ENCODE peak calls at places on chromosomes 5 and 9, in five cellular contexts. One of them, this sample, is unnamed.

GRCh38 chr5:135116146-135116545 is 82.1 kb upstream of the PITX1 start:
- DNase-seq in foreskin fibroblast: no peak
- DNase-seq in ovary: no peak
- DNase-seq in PC-3: no peak
- DNase-seq in HFF-Myc: no peak
- DNase-seq in this sample: no peak

GRCh38 chr5:167208911-167209310 is 1082.5 kb upstream of the WWC1 start:
- DNase-seq in foreskin fibroblast: no peak
- DNase-seq in ovary: no peak
- DNase-seq in PC-3: peak; percentile 4
- DNase-seq in HFF-Myc: no peak
- DNase-seq in this sample: peak; percentile 30

GRCh38 chr5:8061140-8061469 is 192.2 kb downstream of the MTRR start:
- DNase-seq in foreskin fibroblast: no peak
- DNase-seq in ovary: no peak
- DNase-seq in PC-3: no peak
- DNase-seq in HFF-Myc: no peak
- DNase-seq in this sample: no peak

GRCh38 chr5:137126829-137127228 is 372.3 kb downstream of the SPOCK1 start:
- DNase-seq in foreskin fibroblast: no peak
- DNase-seq in ovary: no peak
- DNase-seq in PC-3: no peak
- DNase-seq in HFF-Myc: no peak
- DNase-seq in this sample: no peak

GRCh38 chr9:119332522-119332921 is 36.7 kb downstream of the BRINP1 start:
- DNase-seq in foreskin fibroblast: no peak
- DNase-seq in ovary: no peak
- DNase-seq in PC-3: no peak
- DNase-seq in HFF-Myc: no peak
- DNase-seq in this sample: no peak

GRCh38 chr5:765948-766631 is 18.4 kb downstream of the ZDHHC11B start:
- DNase-seq in foreskin fibroblast: no peak
- DNase-seq in ovary: no peak
- DNase-seq in PC-3: no peak
- DNase-seq in HFF-Myc: no peak
- DNase-seq in this sample: no peak

GRCh38 chr5:78699565-78700143 is 51.1 kb upstream of the LHFPL2 start:
- DNase-seq in foreskin fibroblast: peak; percentile 97
- DNase-seq in ovary: no peak
- DNase-seq in PC-3: peak; percentile 97
- DNase-seq in HFF-Myc: peak; percentile 77
- DNase-seq in this sample: peak; percentile 71

GRCh38 chr5:102481044-102481715 is 17.6 kb downstream of the SLCO6A1 start:
- DNase-seq in foreskin fibroblast: no peak
- DNase-seq in ovary: no peak
- DNase-seq in PC-3: peak; percentile 19
- DNase-seq in HFF-Myc: no peak
- DNase-seq in this sample: no peak

GRCh38 chr5:132109494-132110053 is 36.0 kb downstream of the CSF2 start:
- DNase-seq in foreskin fibroblast: no peak
- DNase-seq in ovary: no peak
- DNase-seq in PC-3: no peak
- DNase-seq in HFF-Myc: no peak
- DNase-seq in this sample: no peak

GRCh38 chr5:91339053-91339710 is 43.9 kb downstream of the ARRDC3 start:
- DNase-seq in foreskin fibroblast: peak; percentile 62
- DNase-seq in ovary: no peak
- DNase-seq in PC-3: no peak
- DNase-seq in HFF-Myc: no peak
- DNase-seq in this sample: peak; percentile 12

GRCh38 chr9:107158321-107158720 is 124.8 kb upstream of the RAD23B start:
- DNase-seq in foreskin fibroblast: peak; percentile 44
- DNase-seq in ovary: no peak
- DNase-seq in PC-3: peak; percentile 34
- DNase-seq in HFF-Myc: no peak
- DNase-seq in this sample: no peak

GRCh38 chr5:66171349-66172344 is 27.5 kb downstream of the SREK1 start:
- DNase-seq in foreskin fibroblast: peak; percentile 69
- DNase-seq in ovary: no peak
- DNase-seq in PC-3: peak; percentile 46
- DNase-seq in HFF-Myc: peak; percentile 32
- DNase-seq in this sample: peak; percentile 18

GRCh38 chr5:170573660-170574059 is 69.8 kb downstream of the KCNIP1 start:
- DNase-seq in foreskin fibroblast: no peak
- DNase-seq in ovary: no peak
- DNase-seq in PC-3: no peak
- DNase-seq in HFF-Myc: no peak
- DNase-seq in this sample: no peak

GRCh38 chr5:34687269-34688011 is 31.3 kb downstream of the RAI14 start:
- DNase-seq in foreskin fibroblast: no peak
- DNase-seq in ovary: no peak
- DNase-seq in PC-3: no peak
- DNase-seq in HFF-Myc: no peak
- DNase-seq in this sample: no peak

GRCh38 chr9:94212091-94212490 is 47.0 kb upstream of the ZNF169 start:
- DNase-seq in foreskin fibroblast: no peak
- DNase-seq in ovary: no peak
- DNase-seq in PC-3: no peak
- DNase-seq in HFF-Myc: no peak
- DNase-seq in this sample: no peak

GRCh38 chr5:65050826-65051498 is 282.2 kb downstream of the CWC27 start:
- DNase-seq in foreskin fibroblast: peak; percentile 66
- DNase-seq in ovary: no peak
- DNase-seq in PC-3: no peak
- DNase-seq in HFF-Myc: no peak
- DNase-seq in this sample: no peak

GRCh38 chr5:122715095-122715494 is 59.8 kb upstream of the SNX2 start:
- DNase-seq in foreskin fibroblast: peak; percentile 77
- DNase-seq in ovary: no peak
- DNase-seq in PC-3: no peak
- DNase-seq in HFF-Myc: no peak
- DNase-seq in this sample: peak; percentile 13

GRCh38 chr5:145101246-145101645 is 733.9 kb downstream of the PRELID2 start:
- DNase-seq in foreskin fibroblast: no peak
- DNase-seq in ovary: no peak
- DNase-seq in PC-3: peak; percentile 2
- DNase-seq in HFF-Myc: no peak
- DNase-seq in this sample: no peak

GRCh38 chr9:134825025-134825424 is 55.6 kb upstream of the FCN2 start:
- DNase-seq in foreskin fibroblast: no peak
- DNase-seq in ovary: peak; percentile 69
- DNase-seq in PC-3: no peak
- DNase-seq in HFF-Myc: no peak
- DNase-seq in this sample: no peak

GRCh38 chr9:1460143-1460769 is 410.1 kb downstream of the DMRT2 start:
- DNase-seq in foreskin fibroblast: no peak
- DNase-seq in ovary: no peak
- DNase-seq in PC-3: peak; percentile 47
- DNase-seq in HFF-Myc: no peak
- DNase-seq in this sample: no peak

GRCh38 chr5:19519448-19519847 is 468.6 kb downstream of the CDH18 start:
- DNase-seq in foreskin fibroblast: no peak
- DNase-seq in ovary: no peak
- DNase-seq in PC-3: peak; percentile 40
- DNase-seq in HFF-Myc: no peak
- DNase-seq in this sample: no peak

GRCh38 chr9:130240410-130241197 is 25.0 kb upstream of the HMCN2 start:
- DNase-seq in foreskin fibroblast: peak; percentile 81
- DNase-seq in ovary: no peak
- DNase-seq in PC-3: peak; percentile 52
- DNase-seq in HFF-Myc: peak; percentile 32
- DNase-seq in this sample: no peak

GRCh38 chr5:177595026-177595585 is 3.1 kb downstream of the TMED9 start:
- DNase-seq in foreskin fibroblast: no peak
- DNase-seq in ovary: no peak
- DNase-seq in PC-3: no peak
- DNase-seq in HFF-Myc: no peak
- DNase-seq in this sample: no peak

GRCh38 chr9:135607401-135608293 is 31.7 kb downstream of the GLT6D1 start:
- DNase-seq in foreskin fibroblast: no peak
- DNase-seq in ovary: no peak
- DNase-seq in PC-3: no peak
- DNase-seq in HFF-Myc: no peak
- DNase-seq in this sample: no peak

GRCh38 chr5:127228540-127229184 is 61.9 kb upstream of the MEGF10 start:
- DNase-seq in foreskin fibroblast: no peak
- DNase-seq in ovary: no peak
- DNase-seq in PC-3: no peak
- DNase-seq in HFF-Myc: no peak
- DNase-seq in this sample: no peak

GRCh38 chr5:95261369-95262175 is 23.3 kb downstream of the MCTP1 start:
- DNase-seq in foreskin fibroblast: peak; percentile 68
- DNase-seq in ovary: no peak
- DNase-seq in PC-3: peak; percentile 50
- DNase-seq in HFF-Myc: peak; percentile 9
- DNase-seq in this sample: no peak
- TF ChIP-seq CTCF in foreskin fibroblast: peak; percentile 58
- TF ChIP-seq CTCF in ovary: no peak
- TF ChIP-seq CTCF in PC-3: peak; percentile 63
- TF ChIP-seq CTCF in HFF-Myc: peak; percentile 38
- TF ChIP-seq CTCF in this sample: peak; percentile 53

GRCh38 chr9:131404987-131405386 is 11.1 kb downstream of the PRRC2B start:
- DNase-seq in foreskin fibroblast: no peak
- DNase-seq in ovary: no peak
- DNase-seq in PC-3: no peak
- DNase-seq in HFF-Myc: no peak
- DNase-seq in this sample: no peak

GRCh38 chr9:131404581-131404980 is 10.7 kb downstream of the PRRC2B start:
- DNase-seq in foreskin fibroblast: no peak
- DNase-seq in ovary: no peak
- DNase-seq in PC-3: no peak
- DNase-seq in HFF-Myc: no peak
- DNase-seq in this sample: no peak

GRCh38 chr9:131405858-131406566 is 12.1 kb downstream of the PRRC2B start:
- DNase-seq in foreskin fibroblast: no peak
- DNase-seq in ovary: no peak
- DNase-seq in PC-3: no peak
- DNase-seq in HFF-Myc: no peak
- DNase-seq in this sample: no peak

GRCh38 chr9:131406567-131407436 is 12.9 kb downstream of the PRRC2B start:
- DNase-seq in foreskin fibroblast: peak; percentile 45
- DNase-seq in ovary: no peak
- DNase-seq in PC-3: no peak
- DNase-seq in HFF-Myc: no peak
- DNase-seq in this sample: no peak

DNA sequence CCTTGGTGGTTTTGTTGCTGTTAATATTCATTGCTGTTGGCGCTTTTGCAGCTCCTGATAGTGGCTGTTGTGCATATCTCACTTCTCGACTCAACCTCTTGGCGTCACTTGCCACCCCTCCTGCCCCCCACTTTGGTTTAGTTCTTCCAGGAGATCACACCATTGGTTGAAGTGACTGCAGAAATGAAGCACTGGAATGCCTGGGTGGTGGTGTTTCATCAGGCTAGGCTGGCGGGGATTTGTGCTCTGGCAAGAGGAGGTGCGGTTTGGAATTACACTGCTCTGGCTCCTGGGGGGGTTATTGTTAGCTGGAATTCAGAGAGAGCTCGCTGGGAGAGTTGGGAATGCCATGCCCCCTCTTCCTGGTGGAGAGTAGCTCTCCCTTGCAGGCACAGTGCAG is 11.5 kb downstream of the PRRC2B start:
- DNase-seq in foreskin fibroblast: peak; percentile 60
- DNase-seq in ovary: no peak
- DNase-seq in PC-3: no peak
- DNase-seq in HFF-Myc: no peak
- DNase-seq in this sample: peak; percentile 72
- H3K4me3 ChIP-seq in foreskin fibroblast: no peak overlapping the region
- H3K4me3 ChIP-seq in ovary: no peak overlapping the region
- H3K4me3 ChIP-seq in PC-3: no peak overlapping the region
- H3K4me3 ChIP-seq in HFF-Myc: no peak overlapping the region
- H3K4me3 ChIP-seq in this sample: peak overlapping the region; percentile 4

GRCh38 chr5:60636001-60636400 is 64.0 kb downstream of the DEPDC1B start:
- DNase-seq in foreskin fibroblast: peak; percentile 6
- DNase-seq in ovary: no peak
- DNase-seq in PC-3: no peak
- DNase-seq in HFF-Myc: no peak
- DNase-seq in this sample: no peak

GRCh38 chr5:60634054-60634453 is 65.9 kb downstream of the DEPDC1B start:
- DNase-seq in foreskin fibroblast: no peak
- DNase-seq in ovary: no peak
- DNase-seq in PC-3: no peak
- DNase-seq in HFF-Myc: no peak
- DNase-seq in this sample: no peak

GRCh38 chr5:60632153-60632552 is 67.8 kb downstream of the DEPDC1B start:
- DNase-seq in foreskin fibroblast: no peak
- DNase-seq in ovary: no peak
- DNase-seq in PC-3: no peak
- DNase-seq in HFF-Myc: no peak
- DNase-seq in this sample: no peak

GRCh38 chr5:60630836-60631235 is 69.1 kb downstream of the DEPDC1B start:
- DNase-seq in foreskin fibroblast: no peak
- DNase-seq in ovary: no peak
- DNase-seq in PC-3: no peak
- DNase-seq in HFF-Myc: no peak
- DNase-seq in this sample: no peak

GRCh38 chr5:60633336-60633735 is 66.6 kb downstream of the DEPDC1B start:
- DNase-seq in foreskin fibroblast: peak; percentile 86
- DNase-seq in ovary: no peak
- DNase-seq in PC-3: no peak
- DNase-seq in HFF-Myc: peak; percentile 19
- DNase-seq in this sample: peak; percentile 57
- TF ChIP-seq CTCF in foreskin fibroblast: no peak
- TF ChIP-seq CTCF in ovary: no peak
- TF ChIP-seq CTCF in PC-3: no peak
- TF ChIP-seq CTCF in HFF-Myc: no peak
- TF ChIP-seq CTCF in this sample: no peak

GRCh38 chr5:109769597-109770291 is 80.0 kb downstream of the MAN2A1 start:
- DNase-seq in foreskin fibroblast: no peak
- DNase-seq in ovary: no peak
- DNase-seq in PC-3: peak; percentile 49
- DNase-seq in HFF-Myc: no peak
- DNase-seq in this sample: no peak

GRCh38 chr5:109767184-109767995 is 77.7 kb downstream of the MAN2A1 start:
- DNase-seq in foreskin fibroblast: no peak
- DNase-seq in ovary: no peak
- DNase-seq in PC-3: no peak
- DNase-seq in HFF-Myc: no peak
- DNase-seq in this sample: no peak

DNA sequence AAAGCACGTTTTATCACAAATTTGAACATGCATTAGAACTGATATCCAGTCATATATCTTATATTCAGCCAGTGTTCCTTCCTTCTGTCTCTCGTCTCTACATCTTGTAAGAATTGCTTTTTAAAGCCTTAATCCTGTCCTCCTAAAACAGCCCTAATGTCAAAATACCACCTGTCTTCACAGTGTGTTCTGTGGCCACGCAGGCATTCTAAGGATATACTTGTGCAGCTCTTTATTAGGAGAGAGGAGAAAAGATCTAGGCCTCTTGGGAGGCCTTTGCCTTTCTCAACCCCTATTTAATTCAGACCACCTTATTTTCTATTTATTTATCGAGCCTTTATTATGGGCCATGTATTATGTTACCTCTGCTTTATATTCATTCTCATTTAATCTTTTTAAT is 78.3 kb downstream of the MAN2A1 start:
- DNase-seq in foreskin fibroblast: no peak
- DNase-seq in ovary: no peak
- DNase-seq in PC-3: no peak
- DNase-seq in HFF-Myc: no peak
- DNase-seq in this sample: no peak
- H3K4me3 ChIP-seq in foreskin fibroblast: no peak overlapping the region
- H3K4me3 ChIP-seq in ovary: no peak overlapping the region
- H3K4me3 ChIP-seq in PC-3: no peak overlapping the region
- H3K4me3 ChIP-seq in HFF-Myc: no peak overlapping the region
- H3K4me3 ChIP-seq in this sample: no peak overlapping the region

This sample was measured in retinal pigment epithelial cell.